ENCODE peak calls at places on chromosomes 4 and X, in seven cellular contexts. One of them, this sample, is unnamed.

GRCh38 chr4:142264961-142265360 is 581.1 kb downstream of the INPP4B start:
- DNase-seq in uterus: no peak
- DNase-seq in tibial nerve: no peak
- DNase-seq in HCT116: no peak
- DNase-seq in sigmoid colon: no peak
- DNase-seq in NB4: no peak
- DNase-seq in body of pancreas: no peak
- DNase-seq in this sample: no peak

GRCh38 chrX:13717697-13718483 is 16.5 kb downstream of the TRAPPC2 start:
- DNase-seq in body of pancreas: no peak
- DNase-seq in uterus: peak
- DNase-seq in HCT116: no peak
- DNase-seq in NB4: no peak
- DNase-seq in tibial nerve: no peak
- DNase-seq in sigmoid colon: peak
- DNase-seq in this sample: no peak

GRCh38 chr4:48093949-48094550 is 40.0 kb downstream of the TXK start:
- DNase-seq in tibial nerve: no peak
- DNase-seq in NB4: no peak
- DNase-seq in body of pancreas: peak
- DNase-seq in HCT116: no peak
- DNase-seq in sigmoid colon: no peak
- DNase-seq in uterus: no peak
- DNase-seq in this sample: peak

GRCh38 chr4:38858097-38858420 is 1.4 kb upstream of the TLR6 start:
- DNase-seq in tibial nerve: no peak
- DNase-seq in HCT116: no peak
- DNase-seq in sigmoid colon: no peak
- DNase-seq in NB4: no peak
- DNase-seq in uterus: no peak
- DNase-seq in body of pancreas: no peak
- DNase-seq in this sample: no peak

GRCh38 chr4:1235381-1236102 is 13.4 kb downstream of the CTBP1 start:
- DNase-seq in HCT116: no peak
- DNase-seq in body of pancreas: peak
- DNase-seq in NB4: no peak
- DNase-seq in uterus: peak
- DNase-seq in tibial nerve: no peak
- DNase-seq in sigmoid colon: peak
- DNase-seq in this sample: no peak

GRCh38 chrX:63657821-63658220 is 127.2 kb downstream of the ARHGEF9 start:
- DNase-seq in tibial nerve: peak
- DNase-seq in sigmoid colon: no peak
- DNase-seq in uterus: peak
- DNase-seq in NB4: peak
- DNase-seq in body of pancreas: no peak
- DNase-seq in HCT116: peak
- DNase-seq in this sample: no peak

GRCh38 chrX:32744906-32745305 is 466.4 kb downstream of the DMD start:
- DNase-seq in sigmoid colon: no peak
- DNase-seq in uterus: no peak
- DNase-seq in HCT116: no peak
- DNase-seq in body of pancreas: no peak
- DNase-seq in NB4: no peak
- DNase-seq in tibial nerve: no peak
- DNase-seq in this sample: no peak

GRCh38 chr4:36244257-36245084 is at the start of gene ARAP2:
- DNase-seq in NB4: peak
- DNase-seq in sigmoid colon: peak
- DNase-seq in tibial nerve: peak
- DNase-seq in body of pancreas: peak
- DNase-seq in uterus: peak
- DNase-seq in HCT116: peak
- DNase-seq in this sample: peak

GRCh38 chr4:140237616-140238352 is 83.8 kb upstream of the MAML3 start:
- DNase-seq in uterus: peak
- DNase-seq in body of pancreas: peak
- DNase-seq in tibial nerve: peak
- DNase-seq in HCT116: no peak
- DNase-seq in NB4: peak
- DNase-seq in sigmoid colon: peak
- DNase-seq in this sample: peak

GRCh38 chr4:110620352-110621327 is 2.2 kb downstream of the PITX2 start:
- DNase-seq in sigmoid colon: no peak
- DNase-seq in uterus: no peak
- DNase-seq in body of pancreas: no peak
- DNase-seq in NB4: no peak
- DNase-seq in HCT116: no peak
- DNase-seq in tibial nerve: no peak
- DNase-seq in this sample: peak

GRCh38 chrX:10636337-10636736 is 16.0 kb upstream of the MID1 start:
- DNase-seq in HCT116: peak
- DNase-seq in body of pancreas: peak
- DNase-seq in tibial nerve: peak
- DNase-seq in sigmoid colon: no peak
- DNase-seq in NB4: peak
- DNase-seq in uterus: peak
- DNase-seq in this sample: peak

GRCh38 chr4:174423257-174423944 is 98.9 kb downstream of the HPGD start:
- DNase-seq in sigmoid colon: no peak
- DNase-seq in tibial nerve: peak
- DNase-seq in uterus: peak
- DNase-seq in NB4: no peak
- DNase-seq in HCT116: peak
- DNase-seq in body of pancreas: peak
- DNase-seq in this sample: no peak

GRCh38 chr4:137471895-137472294 is 60.4 kb downstream of the PCDH18 start:
- DNase-seq in tibial nerve: no peak
- DNase-seq in uterus: no peak
- DNase-seq in body of pancreas: no peak
- DNase-seq in HCT116: no peak
- DNase-seq in NB4: no peak
- DNase-seq in sigmoid colon: no peak
- DNase-seq in this sample: no peak

GRCh38 chr4:57109847-57110634 is at the start of gene IGFBP7:
- DNase-seq in body of pancreas: peak
- DNase-seq in tibial nerve: no peak
- DNase-seq in uterus: peak
- DNase-seq in HCT116: no peak
- DNase-seq in sigmoid colon: peak
- DNase-seq in NB4: peak
- DNase-seq in this sample: peak

GRCh38 chr4:112516401-112517066 is 554 bp upstream of the NEUROG2 start:
- DNase-seq in HCT116: no peak
- DNase-seq in uterus: no peak
- DNase-seq in sigmoid colon: no peak
- DNase-seq in tibial nerve: no peak
- DNase-seq in NB4: peak
- DNase-seq in body of pancreas: peak
- DNase-seq in this sample: no peak

GRCh38 chr4:128162434-128162833 is 101.3 kb downstream of the LARP1B start:
- DNase-seq in tibial nerve: no peak
- DNase-seq in body of pancreas: no peak
- DNase-seq in sigmoid colon: no peak
- DNase-seq in HCT116: no peak
- DNase-seq in NB4: no peak
- DNase-seq in uterus: no peak
- DNase-seq in this sample: no peak

GRCh38 chrX:138858438-138858837 is 146.9 kb upstream of the FGF13 start:
- DNase-seq in tibial nerve: no peak
- DNase-seq in sigmoid colon: no peak
- DNase-seq in NB4: no peak
- DNase-seq in body of pancreas: no peak
- DNase-seq in uterus: no peak
- DNase-seq in HCT116: no peak
- DNase-seq in this sample: no peak

GRCh38 chr4:3111461-3111860 is 37.0 kb downstream of the HTT start:
- DNase-seq in sigmoid colon: no peak
- DNase-seq in uterus: no peak
- DNase-seq in NB4: no peak
- DNase-seq in HCT116: no peak
- DNase-seq in body of pancreas: no peak
- DNase-seq in tibial nerve: no peak
- DNase-seq in this sample: no peak

GRCh38 chr4:180828455-180829018 is 1414.7 kb upstream of the TENM3 start:
- DNase-seq in uterus: no peak
- DNase-seq in NB4: peak
- DNase-seq in body of pancreas: no peak
- DNase-seq in HCT116: peak
- DNase-seq in tibial nerve: peak
- DNase-seq in sigmoid colon: no peak
- DNase-seq in this sample: no peak

GRCh38 chr4:150136036-150136435 is 57.8 kb downstream of the DCLK2 start:
- DNase-seq in tibial nerve: no peak
- DNase-seq in uterus: no peak
- DNase-seq in HCT116: no peak
- DNase-seq in sigmoid colon: no peak
- DNase-seq in NB4: no peak
- DNase-seq in body of pancreas: no peak
- DNase-seq in this sample: no peak

GRCh38 chrX:25022499-25023325 is 6.9 kb upstream of the ARX start:
- DNase-seq in tibial nerve: no peak
- DNase-seq in NB4: no peak
- DNase-seq in sigmoid colon: no peak
- DNase-seq in HCT116: no peak
- DNase-seq in body of pancreas: no peak
- DNase-seq in uterus: no peak
- DNase-seq in this sample: no peak

DNA sequence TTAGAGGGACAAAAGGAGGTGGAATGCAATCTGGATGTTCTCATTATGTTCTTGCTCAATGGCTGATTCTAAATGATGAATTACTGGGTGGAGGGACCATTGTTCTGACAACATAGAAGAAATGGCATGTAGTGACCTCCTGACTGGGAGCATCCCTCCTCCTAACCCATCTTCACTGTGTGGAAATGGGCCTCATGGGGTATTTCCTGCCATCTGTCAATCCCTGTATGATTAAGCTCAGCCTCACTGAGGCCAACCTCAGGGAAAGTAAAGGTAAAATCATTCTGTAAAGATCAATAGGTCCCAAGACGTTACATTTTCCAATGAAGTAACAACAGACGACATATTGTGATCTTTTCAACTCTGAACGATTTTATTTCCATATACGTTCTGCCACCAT is 8.6 kb downstream of the CD40LG start:
- DNase-seq in NB4: no peak
- DNase-seq in sigmoid colon: no peak
- DNase-seq in body of pancreas: no peak
- DNase-seq in uterus: no peak
- DNase-seq in tibial nerve: no peak
- DNase-seq in HCT116: no peak
- DNase-seq in this sample: no peak
- TF ChIP-seq POLR2A in NB4: no peak
- TF ChIP-seq POLR2A in sigmoid colon: no peak
- TF ChIP-seq POLR2A in body of pancreas: no peak
- TF ChIP-seq POLR2A in uterus: no peak
- TF ChIP-seq POLR2A in tibial nerve: no peak
- TF ChIP-seq POLR2A in HCT116: no peak
- TF ChIP-seq POLR2A in this sample: no peak

GRCh38 chrX:130171446-130172126 is at the start of gene RAB33A:
- DNase-seq in HCT116: no peak
- DNase-seq in NB4: peak
- DNase-seq in body of pancreas: no peak
- DNase-seq in tibial nerve: no peak
- DNase-seq in sigmoid colon: peak
- DNase-seq in uterus: peak
- DNase-seq in this sample: peak
- TF ChIP-seq POLR2A in HCT116: no peak
- TF ChIP-seq POLR2A in NB4: no peak
- TF ChIP-seq POLR2A in body of pancreas: no peak
- TF ChIP-seq POLR2A in tibial nerve: no peak
- TF ChIP-seq POLR2A in sigmoid colon: no peak
- TF ChIP-seq POLR2A in uterus: no peak
- TF ChIP-seq POLR2A in this sample: no peak

GRCh38 chr4:93829531-93830089 is 1.1 kb downstream of the ATOH1 start:
- DNase-seq in sigmoid colon: no peak
- DNase-seq in body of pancreas: no peak
- DNase-seq in tibial nerve: no peak
- DNase-seq in NB4: no peak
- DNase-seq in uterus: no peak
- DNase-seq in HCT116: no peak
- DNase-seq in this sample: no peak

GRCh38 chr4:93828830-93829530 is 427 bp downstream of the ATOH1 start:
- DNase-seq in HCT116: no peak
- DNase-seq in NB4: no peak
- DNase-seq in sigmoid colon: no peak
- DNase-seq in body of pancreas: peak
- DNase-seq in uterus: no peak
- DNase-seq in tibial nerve: no peak
- DNase-seq in this sample: peak

GRCh38 chr4:93825551-93826216 is 2.9 kb upstream of the ATOH1 start:
- DNase-seq in sigmoid colon: no peak
- DNase-seq in HCT116: no peak
- DNase-seq in uterus: no peak
- DNase-seq in body of pancreas: no peak
- DNase-seq in tibial nerve: no peak
- DNase-seq in NB4: no peak
- DNase-seq in this sample: no peak

GRCh38 chr4:93828332-93828829 is at the start of gene ATOH1:
- DNase-seq in HCT116: peak
- DNase-seq in body of pancreas: peak
- DNase-seq in uterus: no peak
- DNase-seq in tibial nerve: no peak
- DNase-seq in sigmoid colon: no peak
- DNase-seq in NB4: no peak
- DNase-seq in this sample: peak

DNA sequence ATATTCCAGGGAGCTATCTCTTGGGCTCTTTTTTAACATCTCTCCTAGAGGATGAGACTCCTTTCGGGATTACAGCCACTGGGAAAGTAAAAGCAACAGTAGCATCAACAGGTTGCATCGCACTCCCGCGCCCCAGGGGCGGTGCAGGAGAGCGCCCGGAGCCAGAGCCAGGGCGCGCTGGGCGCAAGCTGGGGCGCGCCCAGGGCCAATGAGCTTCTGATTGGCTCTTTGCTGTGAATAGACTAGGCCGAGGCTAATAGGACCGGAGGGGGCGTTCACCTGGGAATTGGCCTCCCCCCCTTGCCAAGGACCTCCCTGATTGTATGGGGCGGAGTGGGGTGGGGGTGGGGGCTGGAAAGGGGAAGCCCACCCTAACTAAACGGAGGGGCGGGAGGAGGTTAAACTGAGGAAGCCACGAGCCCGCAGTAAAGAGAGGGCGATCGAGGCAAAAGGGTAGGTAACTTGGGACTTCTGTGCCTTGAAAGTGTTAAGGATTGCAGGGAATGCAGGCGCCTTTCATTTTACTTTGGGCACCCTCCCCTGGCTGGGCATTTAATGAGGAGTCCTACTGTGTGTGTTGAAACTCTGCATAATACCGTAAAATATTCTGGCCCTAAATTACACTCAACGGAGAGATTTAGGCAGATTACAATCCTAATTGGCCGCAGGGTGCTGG is 1.1 kb upstream of the ATOH1 start:
- DNase-seq in body of pancreas: no peak
- DNase-seq in uterus: no peak
- DNase-seq in sigmoid colon: no peak
- DNase-seq in tibial nerve: no peak
- DNase-seq in HCT116: no peak
- DNase-seq in NB4: no peak
- DNase-seq in this sample: peak
- TF ChIP-seq POLR2A in body of pancreas: no peak
- TF ChIP-seq POLR2A in uterus: no peak
- TF ChIP-seq POLR2A in sigmoid colon: no peak
- TF ChIP-seq POLR2A in tibial nerve: no peak
- TF ChIP-seq POLR2A in HCT116: no peak
- TF ChIP-seq POLR2A in NB4: no peak
- TF ChIP-seq POLR2A in this sample: no peak

GRCh38 chrX:40644821-40645358 is 2.5 kb downstream of the CXorf38 start:
- DNase-seq in HCT116: no peak
- DNase-seq in tibial nerve: peak
- DNase-seq in body of pancreas: peak
- DNase-seq in sigmoid colon: peak
- DNase-seq in uterus: peak
- DNase-seq in NB4: peak
- DNase-seq in this sample: peak
- TF ChIP-seq POLR2A in HCT116: no peak
- TF ChIP-seq POLR2A in tibial nerve: no peak
- TF ChIP-seq POLR2A in body of pancreas: no peak
- TF ChIP-seq POLR2A in sigmoid colon: no peak
- TF ChIP-seq POLR2A in uterus: no peak
- TF ChIP-seq POLR2A in NB4: no peak
- TF ChIP-seq POLR2A in this sample: peak